ENCODE peak calls at places on chromosomes 4 and X, in nine cellular contexts. U is colonic mucosa; E is upper lobe of right lung; Y is HCT116; A is GM23338; Q is ovary; G is CD8-positive, alpha-beta T cell; H is brain microvascular endothelial cell; N is PC-9. I is an unnamed sample.

GRCh38 chrX:34638116-34638515 is 19.0 kb downstream of the TMEM47 start:
- DNase-seq in U (no peak), E (no peak), Y (no peak), A (peak), Q (no peak), G (no peak), H (no peak), N (no peak), I (no peak)

GRCh38 chr4:152997771-152998487 is 61.8 kb downstream of the FHDC1 start:
- DNase-seq in U (no peak), E (no peak), Y (no peak), A (no peak), Q (no peak), G (no peak), H (no peak), N (peak), I (no peak)

GRCh38 chr4:109332926-109333464 is 30.5 kb upstream of the COL25A1 start:
- DNase-seq in U (no peak), E (no peak), Y (no peak), A (peak), Q (no peak), G (no peak), H (no peak), N (no peak), I (no peak)

GRCh38 chr4:39452860-39453587 is 5.7 kb downstream of the RPL9 start:
- DNase-seq in U (no peak), E (no peak), Y (no peak), A (no peak), Q (no peak), G (no peak), H (no peak), N (no peak), I (no peak)

GRCh38 chrX:49184294-49185061 is 1.7 kb downstream of the PRICKLE3 start:
- DNase-seq in U (peak), E (peak), Y (peak), A (peak), Q (peak), G (no peak), H (peak), N (peak), I (no peak)

GRCh38 chr4:84583871-84584373 is 995 bp downstream of the CDS1 start:
- DNase-seq in U (no peak), E (no peak), Y (no peak), A (no peak), Q (no peak), G (no peak), H (no peak), N (no peak), I (no peak)

GRCh38 chrX:2841511-2841910 is 12.8 kb downstream of the GYG2 start:
- DNase-seq in U (no peak), E (no peak), Y (no peak), A (no peak), Q (no peak), G (no peak), H (peak), N (no peak), I (no peak)

GRCh38 chrX:150184487-150184886 is 178.6 kb upstream of the MAMLD1 start:
- DNase-seq in U (no peak), E (no peak), Y (no peak), A (no peak), Q (no peak), G (no peak), H (peak), N (peak), I (no peak)

GRCh38 chrX:43882294-43882681 is at the start of gene MAOB:
- DNase-seq in U (peak), E (peak), Y (no peak), A (peak), Q (peak), G (no peak), H (no peak), N (no peak), I (no peak)

GRCh38 chr4:165448700-165449099 is 69.9 kb downstream of the CPE start:
- DNase-seq in U (no peak), E (no peak), Y (no peak), A (no peak), Q (no peak), G (no peak), H (no peak), N (no peak), I (no peak)

GRCh38 chrX:107826286-107827136 is 845 bp downstream of the MID2 start:
- DNase-seq in U (peak), E (peak), Y (no peak), A (peak), Q (peak), G (peak), H (peak), N (peak), I (no peak)

GRCh38 chrX:136525738-136526606 is 6.0 kb upstream of the VGLL1 start:
- DNase-seq in U (peak), E (no peak), Y (no peak), A (no peak), Q (peak), G (no peak), H (peak), N (peak), I (no peak)

GRCh38 chrX:46648660-46649059 is 75.1 kb downstream of the CHST7 start:
- DNase-seq in U (no peak), E (no peak), Y (no peak), A (peak), Q (no peak), G (no peak), H (no peak), N (no peak), I (no peak)

GRCh38 chr4:20086768-20087167 is 164.9 kb upstream of the SLIT2 start:
- DNase-seq in U (no peak), E (no peak), Y (no peak), A (peak), Q (no peak), G (no peak), H (no peak), N (no peak), I (no peak)

GRCh38 chr4:182918791-182919302 is 1.7 kb upstream of the DCTD start:
- DNase-seq in U (no peak), E (no peak), Y (no peak), A (no peak), Q (no peak), G (peak), H (no peak), N (no peak), I (no peak)

GRCh38 chrX:25941087-25941486 is 197.1 kb upstream of the MAGEB18 start:
- DNase-seq in U (no peak), E (no peak), Y (no peak), A (no peak), Q (no peak), G (no peak), H (no peak), N (no peak), I (no peak)

GRCh38 chr4:25377572-25377882 is 464 bp downstream of the ANAPC4 start:
- DNase-seq in U (no peak), E (no peak), Y (no peak), A (no peak), Q (no peak), G (no peak), H (no peak), N (no peak), I (no peak)

GRCh38 chr4:22661443-22661842 is 31.3 kb upstream of the GBA3 start:
- DNase-seq in U (no peak), E (no peak), Y (no peak), A (no peak), Q (no peak), G (no peak), H (peak), N (no peak), I (no peak)

GRCh38 chrX:69268637-69269036 is 103.4 kb upstream of the PJA1 start:
- DNase-seq in U (no peak), E (no peak), Y (no peak), A (no peak), Q (no peak), G (no peak), H (no peak), N (no peak), I (no peak)

GRCh38 chrX:18354369-18355329 is at the start of gene SCML2:
- DNase-seq in U (peak), E (peak), Y (no peak), A (peak), Q (peak), G (peak), H (peak), N (no peak), I (no peak)

GRCh38 chrX:136227948-136228584 is 23.1 kb downstream of the MAP7D3 start:
- DNase-seq in U (no peak), E (no peak), Y (no peak), A (no peak), Q (no peak), G (no peak), H (no peak), N (no peak), I (no peak)

GRCh38 chrX:138463476-138463875 is 248.0 kb downstream of the FGF13 start:
- DNase-seq in U (no peak), E (no peak), Y (no peak), A (no peak), Q (no peak), G (no peak), H (no peak), N (no peak), I (no peak)

GRCh38 chrX:131854586-131854985 is 168.5 kb upstream of the STK26 start:
- DNase-seq in U (no peak), E (no peak), Y (no peak), A (peak), Q (no peak), G (no peak), H (no peak), N (no peak), I (no peak)

GRCh38 chrX:6225307-6226052 is 3.2 kb downstream of the NLGN4X start:
- DNase-seq in U (no peak), E (no peak), Y (no peak), A (peak), Q (no peak), G (no peak), H (no peak), N (no peak), I (no peak)

GRCh38 chrX:104972737-104973136 is 247.8 kb downstream of the TEX13A start:
- DNase-seq in U (no peak), E (no peak), Y (no peak), A (no peak), Q (no peak), G (no peak), H (no peak), N (peak), I (no peak)

DNA sequence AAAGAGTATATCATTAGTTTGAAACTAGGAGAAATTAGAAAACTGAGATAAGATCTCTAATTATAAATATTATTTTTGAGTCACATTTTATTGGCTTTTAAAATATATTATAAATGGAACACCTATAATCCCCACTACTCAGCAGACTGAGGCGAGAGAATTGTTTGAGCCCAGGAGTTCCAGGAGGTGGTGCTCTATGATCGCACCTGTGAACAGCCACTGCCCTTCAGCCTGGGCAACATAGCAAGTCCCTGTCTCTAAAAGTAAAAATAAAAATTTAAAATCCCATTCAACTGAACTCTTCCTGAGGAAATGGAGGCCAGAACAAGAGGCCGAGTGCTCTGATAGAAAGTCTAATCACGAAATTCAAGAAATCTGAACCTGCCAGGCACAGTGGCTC is 6.3 kb upstream of the C4orf36 start:
- DNase-seq in U (no peak), E (no peak), Y (no peak), A (peak), Q (no peak), G (no peak), H (peak), N (no peak), I (no peak)
- TF ChIP-seq CTCF in U (peak), E (no peak), Y (peak), A (peak), Q (no peak), G (no peak), H (peak), N (peak), I (peak)

GRCh38 chr4:145937021-145937861 is 1.4 kb downstream of the ZNF827 start:
- DNase-seq in U (peak), E (peak), Y (no peak), A (peak), Q (peak), G (peak), H (peak), N (no peak), I (peak)

GRCh38 chr4:145937990-145938611 is 522 bp downstream of the ZNF827 start:
- DNase-seq in U (peak), E (no peak), Y (no peak), A (peak), Q (peak), G (peak), H (peak), N (no peak), I (no peak)

GRCh38 chr4:145939241-145939640 is 618 bp upstream of the ZNF827 start:
- DNase-seq in U (no peak), E (no peak), Y (no peak), A (no peak), Q (no peak), G (no peak), H (no peak), N (no peak), I (no peak)

GRCh38 chr4:145938618-145939177 is at the start of gene ZNF827:
- DNase-seq in U (peak), E (peak), Y (peak), A (peak), Q (peak), G (peak), H (peak), N (peak), I (peak)

GRCh38 chr4:145939856-145940255 is 1.2 kb upstream of the ZNF827 start:
- DNase-seq in U (no peak), E (no peak), Y (no peak), A (no peak), Q (no peak), G (no peak), H (no peak), N (peak), I (no peak)
- H3K27ac ChIP-seq in U (no peak), E (no peak), Y (peak), A (no peak), Q (no peak), G (no peak), H (peak), N (peak), I (no peak)

DNA sequence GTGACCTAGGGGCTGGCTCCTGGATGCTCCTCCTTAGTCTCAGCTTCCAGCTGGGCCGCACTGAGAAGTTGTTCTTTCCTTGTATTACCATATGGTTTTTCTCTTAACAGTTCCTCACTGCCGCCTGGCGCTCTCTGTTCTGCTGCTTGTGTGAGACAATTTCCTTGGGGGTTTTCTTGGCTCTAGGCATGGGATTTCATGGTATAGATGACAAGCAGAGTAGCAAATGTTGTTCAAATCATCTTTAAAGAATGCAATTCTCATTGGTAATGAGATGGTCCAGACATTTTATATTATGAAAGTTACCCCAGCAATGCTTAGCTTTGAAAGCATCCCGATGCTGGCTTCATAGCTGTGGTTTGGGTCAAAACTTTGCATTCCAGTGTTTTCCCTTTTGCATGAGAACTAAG is 37.6 kb downstream of the SEPTIN11 start:
- DNase-seq in U (no peak), E (no peak), Y (no peak), A (peak), Q (peak), G (no peak), H (peak), N (no peak), I (no peak)
- TF ChIP-seq CTCF in U (no peak), E (no peak), Y (no peak), A (no peak), Q (no peak), G (no peak), H (peak), N (no peak), I (no peak)

GRCh38 chr4:87017580-87018061 is 82.8 kb downstream of the AFF1 start:
- DNase-seq in U (no peak), E (no peak), Y (no peak), A (no peak), Q (no peak), G (no peak), H (peak), N (no peak), I (no peak)

GRCh38 chr4:87010192-87010591 is 75.4 kb downstream of the AFF1 start:
- DNase-seq in U (no peak), E (no peak), Y (no peak), A (no peak), Q (no peak), G (no peak), H (no peak), N (no peak), I (no peak)

GRCh38 chr4:87011340-87012034 is 76.7 kb downstream of the AFF1 start:
- DNase-seq in U (peak), E (no peak), Y (peak), A (peak), Q (no peak), G (no peak), H (peak), N (peak), I (no peak)

GRCh38 chr4:87012265-87012953 is 77.6 kb downstream of the AFF1 start:
- DNase-seq in U (peak), E (no peak), Y (no peak), A (no peak), Q (no peak), G (no peak), H (no peak), N (no peak), I (no peak)

GRCh38 chr4:87014284-87014782 is 79.5 kb downstream of the AFF1 start:
- DNase-seq in U (no peak), E (no peak), Y (no peak), A (no peak), Q (no peak), G (no peak), H (no peak), N (peak), I (no peak)
- H3K27ac ChIP-seq in U (peak), E (peak), Y (no peak), A (peak), Q (peak), G (no peak), H (peak), N (peak), I (peak)

GRCh38 chr4:48641401-48641800 is 138.7 kb downstream of the FRYL start:
- DNase-seq in U (no peak), E (no peak), Y (no peak), A (no peak), Q (no peak), G (no peak), H (no peak), N (no peak), I (no peak)
- TF ChIP-seq CTCF in U (no peak), E (no peak), Y (no peak), A (no peak), Q (no peak), G (no peak), H (no peak), N (no peak), I (no peak)